ENCODE peak calls at places on chromosomes 11 and 22, in nine cellular contexts. V is right lobe of liver, A is fibroblast of lung, B is PC-3, K is OCI-LY7, E is hepatocyte, H is cardiac muscle cell, C is upper lobe of left lung, X is Peyer's patch. O is an unnamed sample. For H3K36me3, the result is how much of the 10 kb centered on the place peaks cover.

GRCh38 chr11:2521081-2521480 is 76.3 kb downstream of the KCNQ1 start:
- DNase-seq in V (no peak), A (no peak), B (no peak), K (no peak), E (no peak), H (no peak), C (peak), X (peak), O (no peak)

GRCh38 chr11:119854521-119854920 is 125.5 kb upstream of the NECTIN1 start:
- DNase-seq in V (no peak), A (no peak), B (peak), K (no peak), E (no peak), H (no peak), C (no peak), X (peak), O (no peak)

GRCh38 chr11:70048279-70049024 is 29.7 kb upstream of the ANO1 start:
- DNase-seq in V (no peak), A (no peak), B (peak), K (no peak), E (peak), H (no peak), C (no peak), X (no peak), O (no peak)

GRCh38 chr22:38309614-38310517 is 7.4 kb downstream of the CSNK1E start:
- DNase-seq in V (peak), A (peak), B (no peak), K (no peak), E (peak), H (no peak), C (no peak), X (no peak), O (no peak)

GRCh38 chr11:2190670-2191471 is 19.3 kb upstream of the TH start:
- DNase-seq in V (no peak), A (no peak), B (no peak), K (no peak), E (no peak), H (no peak), C (peak), X (no peak), O (no peak)

GRCh38 chr22:27773236-27773550 is 28.4 kb downstream of the MN1 start:
- DNase-seq in V (no peak), A (no peak), B (no peak), K (no peak), E (no peak), H (no peak), C (no peak), X (no peak), O (no peak)

GRCh38 chr22:39935116-39935515 is 25.1 kb upstream of the TMA7B start:
- DNase-seq in V (no peak), A (no peak), B (no peak), K (no peak), E (no peak), H (no peak), C (no peak), X (no peak), O (no peak)

GRCh38 chr11:94400839-94401772 is at the start of gene GPR83:
- DNase-seq in V (no peak), A (no peak), B (no peak), K (no peak), E (peak), H (peak), C (no peak), X (no peak), O (no peak)

GRCh38 chr22:49012695-49013094 is 815.0 kb downstream of the BRD1 start:
- DNase-seq in V (no peak), A (no peak), B (no peak), K (no peak), E (no peak), H (no peak), C (no peak), X (no peak), O (no peak)

GRCh38 chr22:49028111-49028510 is 799.6 kb downstream of the BRD1 start:
- DNase-seq in V (peak), A (no peak), B (no peak), K (no peak), E (no peak), H (no peak), C (no peak), X (no peak), O (no peak)

GRCh38 chr22:42270178-42270511 is 308 bp downstream of the TCF20 start:
- DNase-seq in V (no peak), A (no peak), B (peak), K (no peak), E (no peak), H (no peak), C (peak), X (no peak), O (peak)

GRCh38 chr11:114438303-114438702 is 964 bp upstream of the REXO2 start:
- DNase-seq in V (no peak), A (no peak), B (peak), K (no peak), E (peak), H (no peak), C (no peak), X (no peak), O (no peak)

GRCh38 chr11:107359701-107360100 is 97.9 kb downstream of the CWF19L2 start:
- DNase-seq in V (no peak), A (no peak), B (peak), K (no peak), E (no peak), H (no peak), C (no peak), X (no peak), O (no peak)

GRCh38 chr11:104134760-104135159 is 29.2 kb downstream of the PDGFD start:
- DNase-seq in V (no peak), A (no peak), B (peak), K (no peak), E (peak), H (peak), C (no peak), X (no peak), O (no peak)

GRCh38 chr22:46843691-46844297 is 81.3 kb downstream of the TBC1D22A start:
- DNase-seq in V (no peak), A (peak), B (no peak), K (no peak), E (no peak), H (no peak), C (no peak), X (no peak), O (no peak)

GRCh38 chr11:64233913-64234839 is at the start of gene VEGFB:
- DNase-seq in V (peak), A (peak), B (peak), K (peak), E (peak), H (peak), C (peak), X (peak), O (peak)

GRCh38 chr11:62601114-62601363 is 626 bp downstream of the MTA2 start:
- DNase-seq in V (no peak), A (no peak), B (peak), K (peak), E (no peak), H (peak), C (peak), X (peak), O (peak)

GRCh38 chr22:24796860-24797259 is 9.2 kb upstream of the SGSM1 start:
- DNase-seq in V (no peak), A (no peak), B (no peak), K (no peak), E (no peak), H (no peak), C (no peak), X (no peak), O (no peak)

GRCh38 chr22:47734511-47734910 is 972.1 kb downstream of the TBC1D22A start:
- DNase-seq in V (no peak), A (no peak), B (no peak), K (no peak), E (no peak), H (no peak), C (no peak), X (no peak), O (no peak)

GRCh38 chr11:79400206-79400605 is 40.6 kb downstream of the TENM4 start:
- DNase-seq in V (no peak), A (no peak), B (no peak), K (no peak), E (no peak), H (no peak), C (no peak), X (no peak), O (no peak)

GRCh38 chr22:33746501-33746928 is 173.8 kb downstream of the LARGE1 start:
- DNase-seq in V (no peak), A (no peak), B (no peak), K (no peak), E (peak), H (no peak), C (peak), X (peak), O (no peak)

GRCh38 chr22:41526802-41527799 is 17.2 kb downstream of the POLR3H start:
- DNase-seq in V (peak), A (peak), B (peak), K (peak), E (peak), H (peak), C (no peak), X (no peak), O (peak)

GRCh38 chr11:13091373-13091772 is 82.3 kb downstream of the RASSF10 start:
- DNase-seq in V (no peak), A (no peak), B (peak), K (no peak), E (no peak), H (no peak), C (no peak), X (no peak), O (no peak)

GRCh38 chr22:35705141-35705540 is 12.5 kb upstream of the APOL5 start:
- DNase-seq in V (no peak), A (peak), B (peak), K (no peak), E (no peak), H (peak), C (no peak), X (no peak), O (no peak)

GRCh38 chr11:35725880-35726279 is 63.3 kb downstream of the TRIM44 start:
- DNase-seq in V (no peak), A (peak), B (peak), K (no peak), E (no peak), H (peak), C (peak), X (no peak), O (no peak)

GRCh38 chr11:8018742-8019631 is 31.9 kb downstream of the EIF3F start:
- DNase-seq in V (peak), A (peak), B (peak), K (no peak), E (peak), H (peak), C (peak), X (peak), O (peak)

GRCh38 chr22:44359496-44360110 is 46.9 kb upstream of the SHISAL1 start:
- DNase-seq in V (peak), A (no peak), B (no peak), K (no peak), E (no peak), H (no peak), C (no peak), X (peak), O (no peak)

GRCh38 chr11:21582791-21583190 is 610.1 kb upstream of the ANO5 start:
- DNase-seq in V (no peak), A (no peak), B (no peak), K (no peak), E (no peak), H (no peak), C (no peak), X (no peak), O (no peak)

GRCh38 chr11:111409915-111410314 is 30.8 kb upstream of the POU2AF1 start:
- DNase-seq in V (no peak), A (no peak), B (no peak), K (peak), E (no peak), H (no peak), C (no peak), X (no peak), O (no peak)

GRCh38 chr11:108880510-108880909 is 215.6 kb downstream of the DDX10 start:
- DNase-seq in V (no peak), A (no peak), B (no peak), K (no peak), E (no peak), H (no peak), C (no peak), X (no peak), O (no peak)

GRCh38 chr11:70250876-70251275 is 19.6 kb upstream of the PPFIA1 start:
- DNase-seq in V (no peak), A (no peak), B (no peak), K (no peak), E (no peak), H (no peak), C (no peak), X (no peak), O (no peak)

GRCh38 chr22:48142388-48142787 is 1379.9 kb downstream of the TBC1D22A start:
- DNase-seq in V (no peak), A (no peak), B (no peak), K (no peak), E (no peak), H (no peak), C (no peak), X (no peak), O (no peak)

GRCh38 chr11:128172046-128172878 is 415.1 kb downstream of the ETS1 start:
- DNase-seq in V (peak), A (peak), B (peak), K (peak), E (peak), H (peak), C (peak), X (peak), O (peak)

GRCh38 chr22:33300165-33300564 is 242.0 kb upstream of the SYN3 start:
- DNase-seq in V (no peak), A (no peak), B (no peak), K (peak), E (no peak), H (no peak), C (no peak), X (no peak), O (no peak)

GRCh38 chr11:60984616-60985015 is 13.1 kb downstream of the CD6 start:
- DNase-seq in V (no peak), A (no peak), B (no peak), K (no peak), E (no peak), H (no peak), C (no peak), X (no peak), O (no peak)

GRCh38 chr11:63564785-63565350 is 1.7 kb upstream of the PLAAT2 start:
- DNase-seq in V (no peak), A (no peak), B (peak), K (no peak), E (peak), H (no peak), C (peak), X (peak), O (no peak)

GRCh38 chr11:70824590-70825300 is 426.4 kb downstream of the CTTN start:
- DNase-seq in V (no peak), A (no peak), B (no peak), K (no peak), E (no peak), H (peak), C (no peak), X (no peak), O (no peak)

GRCh38 chr22:43006016-43006505 is 8.9 kb downstream of the PACSIN2 start:
- DNase-seq in V (no peak), A (no peak), B (no peak), K (no peak), E (no peak), H (no peak), C (no peak), X (no peak), O (no peak)

GRCh38 chr11:64146036-64146943 is 19.6 kb downstream of the MACROD1 start:
- DNase-seq in V (no peak), A (peak), B (peak), K (peak), E (peak), H (peak), C (peak), X (peak), O (peak)

DNA sequence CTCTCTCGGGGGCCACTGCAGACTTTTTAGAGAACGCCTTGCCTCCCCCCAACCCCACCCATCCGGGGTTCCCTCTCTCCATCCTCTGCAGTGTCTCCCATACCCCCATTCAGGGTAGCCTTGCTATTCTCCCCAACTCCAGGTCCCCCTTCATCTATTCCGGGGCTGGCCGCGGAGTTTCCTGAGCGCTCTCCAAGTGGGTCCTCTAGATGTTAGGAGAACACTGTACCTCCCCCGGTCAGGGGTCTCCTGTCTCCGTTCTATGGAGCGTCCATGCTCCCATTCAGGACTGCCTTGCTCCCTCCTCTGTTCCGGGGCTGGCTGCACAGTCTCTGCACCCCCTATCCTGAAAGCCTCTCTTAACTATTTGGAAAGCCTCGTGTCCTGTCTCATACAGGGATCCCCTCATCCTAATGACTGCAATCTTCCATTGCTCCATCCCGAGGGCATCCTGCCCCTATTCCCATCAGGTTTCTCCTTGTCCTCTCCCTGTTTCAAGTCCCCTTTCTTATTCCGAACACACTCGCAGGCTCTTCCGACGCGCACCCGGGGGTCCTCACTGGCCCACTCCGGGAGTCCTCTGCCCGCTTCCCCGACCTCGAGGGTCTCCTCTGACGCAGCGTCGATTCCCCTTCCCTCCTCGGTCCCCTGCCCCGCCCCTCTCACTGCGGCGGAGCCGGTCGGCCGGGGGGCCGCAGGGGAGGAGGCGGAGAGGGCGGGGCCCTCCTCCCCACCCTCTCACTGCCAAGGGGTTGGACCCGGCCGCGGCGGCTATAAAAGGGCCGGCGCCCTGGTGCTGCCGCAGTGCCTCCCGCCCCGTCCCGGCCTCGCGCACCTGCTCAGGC is at the start of gene NEFH:
- DNase-seq in V (no peak), A (no peak), B (no peak), K (no peak), E (peak), H (no peak), C (no peak), X (no peak), O (no peak)
- H3K4me3 ChIP-seq in V (no peak), A (no peak), B (no peak), K (no peak), E (no peak), H (peak), C (peak), X (peak), O (no peak)

DNA sequence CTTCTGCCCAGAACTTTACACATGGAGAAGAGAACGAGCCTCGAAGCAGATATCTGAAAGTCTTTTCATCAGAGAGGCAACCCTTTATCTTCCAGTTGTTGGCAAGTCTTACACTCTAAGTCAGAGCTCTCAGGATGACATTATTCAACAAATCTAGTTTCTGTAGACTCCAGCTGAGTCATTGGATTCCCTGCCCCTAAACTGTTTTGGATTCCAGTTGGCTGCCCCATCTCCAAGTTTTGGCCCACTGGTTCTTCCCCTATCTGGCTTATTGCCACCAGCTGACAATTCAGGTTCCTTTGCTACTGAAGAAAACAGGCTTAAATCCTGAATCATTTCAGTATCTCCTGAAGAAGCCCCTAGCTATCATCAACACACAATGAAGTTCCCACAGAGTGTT is 14.2 kb downstream of the SAAL1 start:
- DNase-seq in V (no peak), A (no peak), B (peak), K (no peak), E (no peak), H (peak), C (no peak), X (no peak), O (no peak)
- H3K36me3 ChIP-seq in V (under half), A (under half), B (under half), K (half or more), E (under half), H (half or more), C (half or more), X (under half), O (half or more)

DNA sequence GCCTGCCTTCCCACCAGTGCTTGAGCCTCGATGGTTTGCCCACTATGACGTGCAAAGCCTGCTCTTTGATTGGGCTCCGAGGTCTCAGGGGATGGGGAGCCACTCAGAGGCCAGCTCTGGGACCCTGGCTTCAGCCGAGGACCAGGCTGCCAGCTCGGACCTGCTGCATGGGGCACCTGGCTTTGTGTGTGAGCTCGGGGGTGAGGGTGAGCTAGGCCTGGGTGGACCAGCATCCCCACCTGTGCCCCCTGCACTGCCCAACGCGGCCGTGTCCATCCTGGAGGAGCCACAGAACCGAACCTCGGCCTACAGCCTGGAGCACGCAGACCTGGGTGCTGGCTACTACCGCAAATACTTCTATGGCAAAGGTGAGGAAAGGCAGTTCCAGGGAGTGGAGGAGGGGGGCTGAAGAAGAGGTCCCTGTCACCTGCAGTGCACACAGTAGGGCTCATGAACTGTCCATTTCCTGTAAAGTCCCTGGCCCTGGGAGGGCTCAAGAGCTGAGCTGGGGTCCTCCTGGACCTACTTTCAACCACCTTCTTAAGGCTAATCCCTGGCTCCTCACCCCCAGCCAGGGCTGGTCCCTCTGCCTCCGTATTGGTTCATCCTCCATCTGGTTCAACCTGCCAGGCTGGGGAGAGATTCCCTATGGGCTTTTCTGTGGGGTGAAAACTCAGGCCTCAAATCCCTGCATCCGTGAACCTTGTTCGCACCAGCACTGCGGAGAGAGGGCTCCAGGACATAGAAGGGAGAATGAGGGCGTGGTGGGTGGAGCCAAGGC is 3.5 kb downstream of the SIPA1 start:
- DNase-seq in V (peak), A (no peak), B (no peak), K (no peak), E (no peak), H (no peak), C (no peak), X (no peak), O (no peak)
- H3K4me3 ChIP-seq in V (peak), A (no peak), B (no peak), K (peak), E (no peak), H (no peak), C (peak), X (peak), O (peak)

GRCh38 chr11:11239959-11240358 is 113.1 kb downstream of the CSNK2A3 start:
- DNase-seq in V (no peak), A (no peak), B (no peak), K (no peak), E (no peak), H (no peak), C (no peak), X (no peak), O (no peak)

GRCh38 chr11:11231763-11232162 is 121.3 kb downstream of the CSNK2A3 start:
- DNase-seq in V (no peak), A (no peak), B (no peak), K (no peak), E (no peak), H (no peak), C (no peak), X (no peak), O (no peak)

GRCh38 chr11:11243258-11243789 is 109.7 kb downstream of the CSNK2A3 start:
- DNase-seq in V (no peak), A (no peak), B (no peak), K (no peak), E (peak), H (no peak), C (no peak), X (no peak), O (no peak)

GRCh38 chr11:11241284-11241683 is 111.8 kb downstream of the CSNK2A3 start:
- DNase-seq in V (no peak), A (no peak), B (no peak), K (no peak), E (no peak), H (no peak), C (no peak), X (no peak), O (no peak)

GRCh38 chr11:11237433-11237832 is 115.6 kb downstream of the CSNK2A3 start:
- DNase-seq in V (no peak), A (no peak), B (no peak), K (no peak), E (no peak), H (no peak), C (no peak), X (no peak), O (no peak)
- H3K36me3 ChIP-seq in V (under half), A (under half), B (under half), K (under half), E (under half), H (under half), C (under half), X (under half), O (under half)

GRCh38 chr11:67283490-67283963 is 5.6 kb upstream of the ANKRD13D start:
- DNase-seq in V (no peak), A (no peak), B (no peak), K (no peak), E (no peak), H (no peak), C (no peak), X (no peak), O (no peak)
- H3K4me3 ChIP-seq in V (no peak), A (no peak), B (no peak), K (no peak), E (no peak), H (no peak), C (peak), X (no peak), O (no peak)